ENCODE peak calls at places on chromosomes 1 and 21, in ten cellular contexts. One of them, this sample, is unnamed.

GRCh38 chr1:11417162-11417561 is 61.8 kb upstream of the DISP3 start:
- DNase-seq in activated naive CD4-positive, alpha-beta T cell treated with anti-CD3 and anti-CD28 coated beads, Interleukin-2, amount 50 U/mL, for 16 hours: no peak
- DNase-seq in amniotic stem cell: no peak
- DNase-seq in Panc1: no peak
- DNase-seq in NCI-H510A: no peak
- DNase-seq in progenitor cell of endocrine pancreas: no peak
- DNase-seq in mesenchymal stem cell: no peak
- DNase-seq in stimulated activated naive B cell treated with anti-CD40 and anti-IgM and Interleukin-4, amounts not matched to agents 10 μg/mL and 1 μg/mL and 100 μg/mL, for 72 hours: no peak
- DNase-seq in ascending aorta: no peak
- DNase-seq in activated CD4-positive, alpha-beta T cell treated with anti-CD3 and anti-CD28 coated beads, Interleukin-2, amount 50 U/mL, for 48 hours: no peak
- DNase-seq in this sample: peak

GRCh38 chr1:171597203-171597602 is 24.8 kb upstream of the MYOCOS start:
- DNase-seq in activated naive CD4-positive, alpha-beta T cell treated with anti-CD3 and anti-CD28 coated beads, Interleukin-2, amount 50 U/mL, for 16 hours: no peak
- DNase-seq in amniotic stem cell: no peak
- DNase-seq in Panc1: no peak
- DNase-seq in NCI-H510A: no peak
- DNase-seq in progenitor cell of endocrine pancreas: no peak
- DNase-seq in mesenchymal stem cell: no peak
- DNase-seq in stimulated activated naive B cell treated with anti-CD40 and anti-IgM and Interleukin-4, amounts not matched to agents 10 μg/mL and 1 μg/mL and 100 μg/mL, for 72 hours: no peak
- DNase-seq in ascending aorta: no peak
- DNase-seq in activated CD4-positive, alpha-beta T cell treated with anti-CD3 and anti-CD28 coated beads, Interleukin-2, amount 50 U/mL, for 48 hours: no peak
- DNase-seq in this sample: no peak

GRCh38 chr1:170619167-170620030 is 44.5 kb upstream of the PRRX1 start:
- DNase-seq in activated naive CD4-positive, alpha-beta T cell treated with anti-CD3 and anti-CD28 coated beads, Interleukin-2, amount 50 U/mL, for 16 hours: no peak
- DNase-seq in amniotic stem cell: no peak
- DNase-seq in Panc1: no peak
- DNase-seq in NCI-H510A: no peak
- DNase-seq in progenitor cell of endocrine pancreas: no peak
- DNase-seq in mesenchymal stem cell: no peak
- DNase-seq in stimulated activated naive B cell treated with anti-CD40 and anti-IgM and Interleukin-4, amounts not matched to agents 10 μg/mL and 1 μg/mL and 100 μg/mL, for 72 hours: no peak
- DNase-seq in ascending aorta: no peak
- DNase-seq in activated CD4-positive, alpha-beta T cell treated with anti-CD3 and anti-CD28 coated beads, Interleukin-2, amount 50 U/mL, for 48 hours: no peak
- DNase-seq in this sample: no peak

GRCh38 chr1:106022312-106022902 is 1034.1 kb upstream of the PRMT6 start:
- DNase-seq in activated naive CD4-positive, alpha-beta T cell treated with anti-CD3 and anti-CD28 coated beads, Interleukin-2, amount 50 U/mL, for 16 hours: no peak
- DNase-seq in amniotic stem cell: no peak
- DNase-seq in Panc1: no peak
- DNase-seq in NCI-H510A: no peak
- DNase-seq in progenitor cell of endocrine pancreas: no peak
- DNase-seq in mesenchymal stem cell: peak
- DNase-seq in stimulated activated naive B cell treated with anti-CD40 and anti-IgM and Interleukin-4, amounts not matched to agents 10 μg/mL and 1 μg/mL and 100 μg/mL, for 72 hours: no peak
- DNase-seq in ascending aorta: no peak
- DNase-seq in activated CD4-positive, alpha-beta T cell treated with anti-CD3 and anti-CD28 coated beads, Interleukin-2, amount 50 U/mL, for 48 hours: no peak
- DNase-seq in this sample: no peak

GRCh38 chr1:53258216-53258615 is 19.9 kb upstream of the MAGOH start:
- DNase-seq in activated naive CD4-positive, alpha-beta T cell treated with anti-CD3 and anti-CD28 coated beads, Interleukin-2, amount 50 U/mL, for 16 hours: no peak
- DNase-seq in amniotic stem cell: no peak
- DNase-seq in Panc1: no peak
- DNase-seq in NCI-H510A: no peak
- DNase-seq in progenitor cell of endocrine pancreas: no peak
- DNase-seq in mesenchymal stem cell: no peak
- DNase-seq in stimulated activated naive B cell treated with anti-CD40 and anti-IgM and Interleukin-4, amounts not matched to agents 10 μg/mL and 1 μg/mL and 100 μg/mL, for 72 hours: no peak
- DNase-seq in ascending aorta: no peak
- DNase-seq in activated CD4-positive, alpha-beta T cell treated with anti-CD3 and anti-CD28 coated beads, Interleukin-2, amount 50 U/mL, for 48 hours: no peak
- DNase-seq in this sample: no peak

GRCh38 chr1:163055005-163055404 is 14.2 kb upstream of the RGS4 start:
- DNase-seq in activated naive CD4-positive, alpha-beta T cell treated with anti-CD3 and anti-CD28 coated beads, Interleukin-2, amount 50 U/mL, for 16 hours: no peak
- DNase-seq in amniotic stem cell: no peak
- DNase-seq in Panc1: no peak
- DNase-seq in NCI-H510A: no peak
- DNase-seq in progenitor cell of endocrine pancreas: no peak
- DNase-seq in mesenchymal stem cell: no peak
- DNase-seq in stimulated activated naive B cell treated with anti-CD40 and anti-IgM and Interleukin-4, amounts not matched to agents 10 μg/mL and 1 μg/mL and 100 μg/mL, for 72 hours: no peak
- DNase-seq in ascending aorta: no peak
- DNase-seq in activated CD4-positive, alpha-beta T cell treated with anti-CD3 and anti-CD28 coated beads, Interleukin-2, amount 50 U/mL, for 48 hours: no peak
- DNase-seq in this sample: no peak

GRCh38 chr1:205504311-205505075 is at the start of gene CDK18:
- DNase-seq in activated naive CD4-positive, alpha-beta T cell treated with anti-CD3 and anti-CD28 coated beads, Interleukin-2, amount 50 U/mL, for 16 hours: peak
- DNase-seq in amniotic stem cell: no peak
- DNase-seq in Panc1: no peak
- DNase-seq in NCI-H510A: peak
- DNase-seq in progenitor cell of endocrine pancreas: peak
- DNase-seq in mesenchymal stem cell: peak
- DNase-seq in stimulated activated naive B cell treated with anti-CD40 and anti-IgM and Interleukin-4, amounts not matched to agents 10 μg/mL and 1 μg/mL and 100 μg/mL, for 72 hours: peak
- DNase-seq in ascending aorta: peak
- DNase-seq in activated CD4-positive, alpha-beta T cell treated with anti-CD3 and anti-CD28 coated beads, Interleukin-2, amount 50 U/mL, for 48 hours: peak
- DNase-seq in this sample: peak

GRCh38 chr1:229015791-229016190 is 255.1 kb upstream of the RAB4A start:
- DNase-seq in activated naive CD4-positive, alpha-beta T cell treated with anti-CD3 and anti-CD28 coated beads, Interleukin-2, amount 50 U/mL, for 16 hours: no peak
- DNase-seq in amniotic stem cell: no peak
- DNase-seq in Panc1: no peak
- DNase-seq in NCI-H510A: no peak
- DNase-seq in progenitor cell of endocrine pancreas: no peak
- DNase-seq in mesenchymal stem cell: no peak
- DNase-seq in stimulated activated naive B cell treated with anti-CD40 and anti-IgM and Interleukin-4, amounts not matched to agents 10 μg/mL and 1 μg/mL and 100 μg/mL, for 72 hours: no peak
- DNase-seq in ascending aorta: no peak
- DNase-seq in activated CD4-positive, alpha-beta T cell treated with anti-CD3 and anti-CD28 coated beads, Interleukin-2, amount 50 U/mL, for 48 hours: no peak
- DNase-seq in this sample: peak

GRCh38 chr1:25774921-25775774 is 24.8 kb upstream of the SELENON start:
- DNase-seq in activated naive CD4-positive, alpha-beta T cell treated with anti-CD3 and anti-CD28 coated beads, Interleukin-2, amount 50 U/mL, for 16 hours: peak
- DNase-seq in amniotic stem cell: no peak
- DNase-seq in Panc1: no peak
- DNase-seq in NCI-H510A: no peak
- DNase-seq in progenitor cell of endocrine pancreas: no peak
- DNase-seq in mesenchymal stem cell: no peak
- DNase-seq in stimulated activated naive B cell treated with anti-CD40 and anti-IgM and Interleukin-4, amounts not matched to agents 10 μg/mL and 1 μg/mL and 100 μg/mL, for 72 hours: peak
- DNase-seq in ascending aorta: no peak
- DNase-seq in activated CD4-positive, alpha-beta T cell treated with anti-CD3 and anti-CD28 coated beads, Interleukin-2, amount 50 U/mL, for 48 hours: peak
- DNase-seq in this sample: peak

GRCh38 chr1:3012511-3013291 is 8.6 kb upstream of the ACTRT2 start:
- DNase-seq in activated naive CD4-positive, alpha-beta T cell treated with anti-CD3 and anti-CD28 coated beads, Interleukin-2, amount 50 U/mL, for 16 hours: peak
- DNase-seq in amniotic stem cell: no peak
- DNase-seq in Panc1: no peak
- DNase-seq in NCI-H510A: no peak
- DNase-seq in progenitor cell of endocrine pancreas: peak
- DNase-seq in mesenchymal stem cell: no peak
- DNase-seq in stimulated activated naive B cell treated with anti-CD40 and anti-IgM and Interleukin-4, amounts not matched to agents 10 μg/mL and 1 μg/mL and 100 μg/mL, for 72 hours: peak
- DNase-seq in ascending aorta: peak
- DNase-seq in activated CD4-positive, alpha-beta T cell treated with anti-CD3 and anti-CD28 coated beads, Interleukin-2, amount 50 U/mL, for 48 hours: peak
- DNase-seq in this sample: peak

GRCh38 chr1:86381223-86381622 is 14.9 kb downstream of the ODF2L start:
- DNase-seq in activated naive CD4-positive, alpha-beta T cell treated with anti-CD3 and anti-CD28 coated beads, Interleukin-2, amount 50 U/mL, for 16 hours: no peak
- DNase-seq in amniotic stem cell: no peak
- DNase-seq in Panc1: no peak
- DNase-seq in NCI-H510A: no peak
- DNase-seq in progenitor cell of endocrine pancreas: no peak
- DNase-seq in mesenchymal stem cell: no peak
- DNase-seq in stimulated activated naive B cell treated with anti-CD40 and anti-IgM and Interleukin-4, amounts not matched to agents 10 μg/mL and 1 μg/mL and 100 μg/mL, for 72 hours: no peak
- DNase-seq in ascending aorta: no peak
- DNase-seq in activated CD4-positive, alpha-beta T cell treated with anti-CD3 and anti-CD28 coated beads, Interleukin-2, amount 50 U/mL, for 48 hours: no peak
- DNase-seq in this sample: no peak

GRCh38 chr1:88655685-88656299 is 28.3 kb upstream of the PKN2 start:
- DNase-seq in activated naive CD4-positive, alpha-beta T cell treated with anti-CD3 and anti-CD28 coated beads, Interleukin-2, amount 50 U/mL, for 16 hours: no peak
- DNase-seq in amniotic stem cell: peak
- DNase-seq in Panc1: peak
- DNase-seq in NCI-H510A: no peak
- DNase-seq in progenitor cell of endocrine pancreas: no peak
- DNase-seq in mesenchymal stem cell: peak
- DNase-seq in stimulated activated naive B cell treated with anti-CD40 and anti-IgM and Interleukin-4, amounts not matched to agents 10 μg/mL and 1 μg/mL and 100 μg/mL, for 72 hours: no peak
- DNase-seq in ascending aorta: no peak
- DNase-seq in activated CD4-positive, alpha-beta T cell treated with anti-CD3 and anti-CD28 coated beads, Interleukin-2, amount 50 U/mL, for 48 hours: no peak
- DNase-seq in this sample: no peak

GRCh38 chr1:149977345-149977744 is 33.2 kb downstream of the OTUD7B start:
- DNase-seq in activated naive CD4-positive, alpha-beta T cell treated with anti-CD3 and anti-CD28 coated beads, Interleukin-2, amount 50 U/mL, for 16 hours: no peak
- DNase-seq in amniotic stem cell: no peak
- DNase-seq in Panc1: no peak
- DNase-seq in NCI-H510A: peak
- DNase-seq in progenitor cell of endocrine pancreas: no peak
- DNase-seq in mesenchymal stem cell: no peak
- DNase-seq in stimulated activated naive B cell treated with anti-CD40 and anti-IgM and Interleukin-4, amounts not matched to agents 10 μg/mL and 1 μg/mL and 100 μg/mL, for 72 hours: no peak
- DNase-seq in ascending aorta: no peak
- DNase-seq in activated CD4-positive, alpha-beta T cell treated with anti-CD3 and anti-CD28 coated beads, Interleukin-2, amount 50 U/mL, for 48 hours: no peak
- DNase-seq in this sample: no peak

GRCh38 chr1:165354739-165355138 is 1.8 kb downstream of the LMX1A start:
- DNase-seq in activated naive CD4-positive, alpha-beta T cell treated with anti-CD3 and anti-CD28 coated beads, Interleukin-2, amount 50 U/mL, for 16 hours: no peak
- DNase-seq in amniotic stem cell: no peak
- DNase-seq in Panc1: no peak
- DNase-seq in NCI-H510A: no peak
- DNase-seq in progenitor cell of endocrine pancreas: no peak
- DNase-seq in mesenchymal stem cell: no peak
- DNase-seq in stimulated activated naive B cell treated with anti-CD40 and anti-IgM and Interleukin-4, amounts not matched to agents 10 μg/mL and 1 μg/mL and 100 μg/mL, for 72 hours: no peak
- DNase-seq in ascending aorta: no peak
- DNase-seq in activated CD4-positive, alpha-beta T cell treated with anti-CD3 and anti-CD28 coated beads, Interleukin-2, amount 50 U/mL, for 48 hours: no peak
- DNase-seq in this sample: no peak

GRCh38 chr21:38773108-38774061 is 32.3 kb upstream of the ETS2 start:
- DNase-seq in activated naive CD4-positive, alpha-beta T cell treated with anti-CD3 and anti-CD28 coated beads, Interleukin-2, amount 50 U/mL, for 16 hours: no peak
- DNase-seq in amniotic stem cell: peak
- DNase-seq in Panc1: peak
- DNase-seq in NCI-H510A: no peak
- DNase-seq in progenitor cell of endocrine pancreas: no peak
- DNase-seq in mesenchymal stem cell: peak
- DNase-seq in stimulated activated naive B cell treated with anti-CD40 and anti-IgM and Interleukin-4, amounts not matched to agents 10 μg/mL and 1 μg/mL and 100 μg/mL, for 72 hours: peak
- DNase-seq in ascending aorta: peak
- DNase-seq in activated CD4-positive, alpha-beta T cell treated with anti-CD3 and anti-CD28 coated beads, Interleukin-2, amount 50 U/mL, for 48 hours: peak
- DNase-seq in this sample: no peak

GRCh38 chr1:44294588-44295007 is 60.5 kb downstream of the ERI3 start:
- DNase-seq in activated naive CD4-positive, alpha-beta T cell treated with anti-CD3 and anti-CD28 coated beads, Interleukin-2, amount 50 U/mL, for 16 hours: no peak
- DNase-seq in amniotic stem cell: no peak
- DNase-seq in Panc1: no peak
- DNase-seq in NCI-H510A: peak
- DNase-seq in progenitor cell of endocrine pancreas: no peak
- DNase-seq in mesenchymal stem cell: no peak
- DNase-seq in stimulated activated naive B cell treated with anti-CD40 and anti-IgM and Interleukin-4, amounts not matched to agents 10 μg/mL and 1 μg/mL and 100 μg/mL, for 72 hours: no peak
- DNase-seq in ascending aorta: peak
- DNase-seq in activated CD4-positive, alpha-beta T cell treated with anti-CD3 and anti-CD28 coated beads, Interleukin-2, amount 50 U/mL, for 48 hours: no peak
- DNase-seq in this sample: no peak

GRCh38 chr1:22778842-22779520 is 68.3 kb downstream of the EPHB2 start:
- DNase-seq in activated naive CD4-positive, alpha-beta T cell treated with anti-CD3 and anti-CD28 coated beads, Interleukin-2, amount 50 U/mL, for 16 hours: no peak
- DNase-seq in amniotic stem cell: no peak
- DNase-seq in Panc1: no peak
- DNase-seq in NCI-H510A: no peak
- DNase-seq in progenitor cell of endocrine pancreas: no peak
- DNase-seq in mesenchymal stem cell: no peak
- DNase-seq in stimulated activated naive B cell treated with anti-CD40 and anti-IgM and Interleukin-4, amounts not matched to agents 10 μg/mL and 1 μg/mL and 100 μg/mL, for 72 hours: no peak
- DNase-seq in ascending aorta: no peak
- DNase-seq in activated CD4-positive, alpha-beta T cell treated with anti-CD3 and anti-CD28 coated beads, Interleukin-2, amount 50 U/mL, for 48 hours: no peak
- DNase-seq in this sample: peak

GRCh38 chr1:220878223-220879081 is 791 bp upstream of the HLX start:
- DNase-seq in activated naive CD4-positive, alpha-beta T cell treated with anti-CD3 and anti-CD28 coated beads, Interleukin-2, amount 50 U/mL, for 16 hours: no peak
- DNase-seq in amniotic stem cell: no peak
- DNase-seq in Panc1: no peak
- DNase-seq in NCI-H510A: no peak
- DNase-seq in progenitor cell of endocrine pancreas: no peak
- DNase-seq in mesenchymal stem cell: peak
- DNase-seq in stimulated activated naive B cell treated with anti-CD40 and anti-IgM and Interleukin-4, amounts not matched to agents 10 μg/mL and 1 μg/mL and 100 μg/mL, for 72 hours: peak
- DNase-seq in ascending aorta: peak
- DNase-seq in activated CD4-positive, alpha-beta T cell treated with anti-CD3 and anti-CD28 coated beads, Interleukin-2, amount 50 U/mL, for 48 hours: no peak
- DNase-seq in this sample: no peak

GRCh38 chr1:75615664-75616435 is 4.9 kb upstream of the SLC44A5 start:
- DNase-seq in activated naive CD4-positive, alpha-beta T cell treated with anti-CD3 and anti-CD28 coated beads, Interleukin-2, amount 50 U/mL, for 16 hours: peak
- DNase-seq in amniotic stem cell: no peak
- DNase-seq in Panc1: no peak
- DNase-seq in NCI-H510A: peak
- DNase-seq in progenitor cell of endocrine pancreas: peak
- DNase-seq in mesenchymal stem cell: peak
- DNase-seq in stimulated activated naive B cell treated with anti-CD40 and anti-IgM and Interleukin-4, amounts not matched to agents 10 μg/mL and 1 μg/mL and 100 μg/mL, for 72 hours: no peak
- DNase-seq in ascending aorta: no peak
- DNase-seq in activated CD4-positive, alpha-beta T cell treated with anti-CD3 and anti-CD28 coated beads, Interleukin-2, amount 50 U/mL, for 48 hours: peak
- DNase-seq in this sample: peak

GRCh38 chr1:84620720-84621313 is 46.6 kb upstream of the CTBS start:
- DNase-seq in activated naive CD4-positive, alpha-beta T cell treated with anti-CD3 and anti-CD28 coated beads, Interleukin-2, amount 50 U/mL, for 16 hours: peak
- DNase-seq in amniotic stem cell: no peak
- DNase-seq in Panc1: no peak
- DNase-seq in NCI-H510A: peak
- DNase-seq in progenitor cell of endocrine pancreas: peak
- DNase-seq in mesenchymal stem cell: peak
- DNase-seq in stimulated activated naive B cell treated with anti-CD40 and anti-IgM and Interleukin-4, amounts not matched to agents 10 μg/mL and 1 μg/mL and 100 μg/mL, for 72 hours: peak
- DNase-seq in ascending aorta: peak
- DNase-seq in activated CD4-positive, alpha-beta T cell treated with anti-CD3 and anti-CD28 coated beads, Interleukin-2, amount 50 U/mL, for 48 hours: peak
- DNase-seq in this sample: peak

GRCh38 chr1:52913537-52913936 is 8.0 kb downstream of the ECHDC2 start:
- DNase-seq in activated naive CD4-positive, alpha-beta T cell treated with anti-CD3 and anti-CD28 coated beads, Interleukin-2, amount 50 U/mL, for 16 hours: no peak
- DNase-seq in amniotic stem cell: no peak
- DNase-seq in Panc1: no peak
- DNase-seq in NCI-H510A: no peak
- DNase-seq in progenitor cell of endocrine pancreas: no peak
- DNase-seq in mesenchymal stem cell: no peak
- DNase-seq in stimulated activated naive B cell treated with anti-CD40 and anti-IgM and Interleukin-4, amounts not matched to agents 10 μg/mL and 1 μg/mL and 100 μg/mL, for 72 hours: no peak
- DNase-seq in ascending aorta: no peak
- DNase-seq in activated CD4-positive, alpha-beta T cell treated with anti-CD3 and anti-CD28 coated beads, Interleukin-2, amount 50 U/mL, for 48 hours: no peak
- DNase-seq in this sample: peak

GRCh38 chr1:6126521-6127067 is 53.5 kb downstream of the CHD5 start:
- DNase-seq in activated naive CD4-positive, alpha-beta T cell treated with anti-CD3 and anti-CD28 coated beads, Interleukin-2, amount 50 U/mL, for 16 hours: no peak
- DNase-seq in amniotic stem cell: no peak
- DNase-seq in Panc1: no peak
- DNase-seq in NCI-H510A: no peak
- DNase-seq in progenitor cell of endocrine pancreas: no peak
- DNase-seq in mesenchymal stem cell: no peak
- DNase-seq in stimulated activated naive B cell treated with anti-CD40 and anti-IgM and Interleukin-4, amounts not matched to agents 10 μg/mL and 1 μg/mL and 100 μg/mL, for 72 hours: no peak
- DNase-seq in ascending aorta: no peak
- DNase-seq in activated CD4-positive, alpha-beta T cell treated with anti-CD3 and anti-CD28 coated beads, Interleukin-2, amount 50 U/mL, for 48 hours: no peak
- DNase-seq in this sample: no peak